ENCODE peak calls at places on chromosome 5, in nine cellular contexts. One of them, this sample, is unnamed.

GRCh38 chr5:62977641-62978040 is 399.0 kb downstream of the LRRC70 start:
- DNase-seq in CD4-positive, alpha-beta memory T cell: no peak
- DNase-seq in HCEC 1CT: no peak
- DNase-seq in RCC 7860: no peak
- DNase-seq in bronchial epithelial cell: no peak
- DNase-seq in cardiac muscle cell: no peak
- DNase-seq in NCI-H2081: no peak
- DNase-seq in activated CD4-positive, alpha-beta T cell treated with anti-CD3 and anti-CD28 coated beads for 48 hours: no peak
- DNase-seq in GM23248: no peak
- DNase-seq in this sample: no peak

GRCh38 chr5:132500931-132501628 is 10.5 kb upstream of the IRF1 start:
- DNase-seq in CD4-positive, alpha-beta memory T cell: peak
- DNase-seq in HCEC 1CT: peak
- DNase-seq in RCC 7860: no peak
- DNase-seq in bronchial epithelial cell: peak
- DNase-seq in cardiac muscle cell: peak
- DNase-seq in NCI-H2081: peak
- DNase-seq in activated CD4-positive, alpha-beta T cell treated with anti-CD3 and anti-CD28 coated beads for 48 hours: peak
- DNase-seq in GM23248: peak
- DNase-seq in this sample: peak

GRCh38 chr5:139797856-139798510 is 2.4 kb downstream of the PSD2 start:
- DNase-seq in CD4-positive, alpha-beta memory T cell: no peak
- DNase-seq in HCEC 1CT: no peak
- DNase-seq in RCC 7860: no peak
- DNase-seq in bronchial epithelial cell: no peak
- DNase-seq in cardiac muscle cell: no peak
- DNase-seq in NCI-H2081: no peak
- DNase-seq in activated CD4-positive, alpha-beta T cell treated with anti-CD3 and anti-CD28 coated beads for 48 hours: no peak
- DNase-seq in GM23248: no peak
- DNase-seq in this sample: no peak

GRCh38 chr5:36252722-36253340 is 11.1 kb upstream of the NADK2 start:
- DNase-seq in CD4-positive, alpha-beta memory T cell: no peak
- DNase-seq in HCEC 1CT: no peak
- DNase-seq in RCC 7860: no peak
- DNase-seq in bronchial epithelial cell: no peak
- DNase-seq in cardiac muscle cell: peak
- DNase-seq in NCI-H2081: no peak
- DNase-seq in activated CD4-positive, alpha-beta T cell treated with anti-CD3 and anti-CD28 coated beads for 48 hours: no peak
- DNase-seq in GM23248: peak
- DNase-seq in this sample: no peak

GRCh38 chr5:121573844-121574243 is 277.8 kb upstream of the FTMT start:
- DNase-seq in CD4-positive, alpha-beta memory T cell: no peak
- DNase-seq in HCEC 1CT: no peak
- DNase-seq in RCC 7860: no peak
- DNase-seq in bronchial epithelial cell: no peak
- DNase-seq in cardiac muscle cell: no peak
- DNase-seq in NCI-H2081: no peak
- DNase-seq in activated CD4-positive, alpha-beta T cell treated with anti-CD3 and anti-CD28 coated beads for 48 hours: no peak
- DNase-seq in GM23248: no peak
- DNase-seq in this sample: no peak

GRCh38 chr5:65938256-65938655 is 11.9 kb downstream of the ERBIN start:
- DNase-seq in CD4-positive, alpha-beta memory T cell: no peak
- DNase-seq in HCEC 1CT: no peak
- DNase-seq in RCC 7860: no peak
- DNase-seq in bronchial epithelial cell: no peak
- DNase-seq in cardiac muscle cell: no peak
- DNase-seq in NCI-H2081: no peak
- DNase-seq in activated CD4-positive, alpha-beta T cell treated with anti-CD3 and anti-CD28 coated beads for 48 hours: no peak
- DNase-seq in GM23248: no peak
- DNase-seq in this sample: no peak

GRCh38 chr5:66197764-66198405 is 53.8 kb downstream of the SREK1 start:
- DNase-seq in CD4-positive, alpha-beta memory T cell: no peak
- DNase-seq in HCEC 1CT: no peak
- DNase-seq in RCC 7860: peak
- DNase-seq in bronchial epithelial cell: no peak
- DNase-seq in cardiac muscle cell: no peak
- DNase-seq in NCI-H2081: no peak
- DNase-seq in activated CD4-positive, alpha-beta T cell treated with anti-CD3 and anti-CD28 coated beads for 48 hours: no peak
- DNase-seq in GM23248: no peak
- DNase-seq in this sample: no peak

GRCh38 chr5:342501-343460 is 21.3 kb downstream of the AHRR start:
- DNase-seq in CD4-positive, alpha-beta memory T cell: no peak
- DNase-seq in HCEC 1CT: no peak
- DNase-seq in RCC 7860: no peak
- DNase-seq in bronchial epithelial cell: no peak
- DNase-seq in cardiac muscle cell: no peak
- DNase-seq in NCI-H2081: no peak
- DNase-seq in activated CD4-positive, alpha-beta T cell treated with anti-CD3 and anti-CD28 coated beads for 48 hours: no peak
- DNase-seq in GM23248: peak
- DNase-seq in this sample: no peak

GRCh38 chr5:113447651-113448050 is 12.9 kb upstream of the TSSK1B start:
- DNase-seq in CD4-positive, alpha-beta memory T cell: no peak
- DNase-seq in HCEC 1CT: no peak
- DNase-seq in RCC 7860: no peak
- DNase-seq in bronchial epithelial cell: no peak
- DNase-seq in cardiac muscle cell: peak
- DNase-seq in NCI-H2081: no peak
- DNase-seq in activated CD4-positive, alpha-beta T cell treated with anti-CD3 and anti-CD28 coated beads for 48 hours: no peak
- DNase-seq in GM23248: peak
- DNase-seq in this sample: no peak

GRCh38 chr5:1548702-1549523 is 25.2 kb upstream of the LPCAT1 start:
- DNase-seq in CD4-positive, alpha-beta memory T cell: no peak
- DNase-seq in HCEC 1CT: no peak
- DNase-seq in RCC 7860: no peak
- DNase-seq in bronchial epithelial cell: no peak
- DNase-seq in cardiac muscle cell: no peak
- DNase-seq in NCI-H2081: no peak
- DNase-seq in activated CD4-positive, alpha-beta T cell treated with anti-CD3 and anti-CD28 coated beads for 48 hours: no peak
- DNase-seq in GM23248: no peak
- DNase-seq in this sample: no peak

GRCh38 chr5:171122372-171122771 is 186.7 kb upstream of the TLX3 start:
- DNase-seq in CD4-positive, alpha-beta memory T cell: peak
- DNase-seq in HCEC 1CT: no peak
- DNase-seq in RCC 7860: no peak
- DNase-seq in bronchial epithelial cell: no peak
- DNase-seq in cardiac muscle cell: peak
- DNase-seq in NCI-H2081: peak
- DNase-seq in activated CD4-positive, alpha-beta T cell treated with anti-CD3 and anti-CD28 coated beads for 48 hours: no peak
- DNase-seq in GM23248: no peak
- DNase-seq in this sample: no peak

GRCh38 chr5:141909212-141909611 is 14.5 kb upstream of the DELE1 start:
- DNase-seq in CD4-positive, alpha-beta memory T cell: no peak
- DNase-seq in HCEC 1CT: no peak
- DNase-seq in RCC 7860: no peak
- DNase-seq in bronchial epithelial cell: no peak
- DNase-seq in cardiac muscle cell: no peak
- DNase-seq in NCI-H2081: no peak
- DNase-seq in activated CD4-positive, alpha-beta T cell treated with anti-CD3 and anti-CD28 coated beads for 48 hours: no peak
- DNase-seq in GM23248: no peak
- DNase-seq in this sample: no peak

GRCh38 chr5:147731708-147732551 is 50.6 kb downstream of the JAKMIP2 start:
- DNase-seq in CD4-positive, alpha-beta memory T cell: no peak
- DNase-seq in HCEC 1CT: no peak
- DNase-seq in RCC 7860: no peak
- DNase-seq in bronchial epithelial cell: no peak
- DNase-seq in cardiac muscle cell: no peak
- DNase-seq in NCI-H2081: no peak
- DNase-seq in activated CD4-positive, alpha-beta T cell treated with anti-CD3 and anti-CD28 coated beads for 48 hours: no peak
- DNase-seq in GM23248: no peak
- DNase-seq in this sample: peak

GRCh38 chr5:133706732-133707430 is 94.5 kb upstream of the FSTL4 start:
- DNase-seq in CD4-positive, alpha-beta memory T cell: no peak
- DNase-seq in HCEC 1CT: no peak
- DNase-seq in RCC 7860: no peak
- DNase-seq in bronchial epithelial cell: no peak
- DNase-seq in cardiac muscle cell: no peak
- DNase-seq in NCI-H2081: no peak
- DNase-seq in activated CD4-positive, alpha-beta T cell treated with anti-CD3 and anti-CD28 coated beads for 48 hours: no peak
- DNase-seq in GM23248: no peak
- DNase-seq in this sample: no peak

GRCh38 chr5:83551826-83552225 is 80.3 kb downstream of the VCAN start:
- DNase-seq in CD4-positive, alpha-beta memory T cell: no peak
- DNase-seq in HCEC 1CT: peak
- DNase-seq in RCC 7860: no peak
- DNase-seq in bronchial epithelial cell: peak
- DNase-seq in cardiac muscle cell: peak
- DNase-seq in NCI-H2081: no peak
- DNase-seq in activated CD4-positive, alpha-beta T cell treated with anti-CD3 and anti-CD28 coated beads for 48 hours: no peak
- DNase-seq in GM23248: peak
- DNase-seq in this sample: no peak

GRCh38 chr5:74576941-74577456 is 63.5 kb downstream of the ENC1 start:
- DNase-seq in CD4-positive, alpha-beta memory T cell: no peak
- DNase-seq in HCEC 1CT: no peak
- DNase-seq in RCC 7860: peak
- DNase-seq in bronchial epithelial cell: no peak
- DNase-seq in cardiac muscle cell: peak
- DNase-seq in NCI-H2081: no peak
- DNase-seq in activated CD4-positive, alpha-beta T cell treated with anti-CD3 and anti-CD28 coated beads for 48 hours: peak
- DNase-seq in GM23248: peak
- DNase-seq in this sample: no peak

GRCh38 chr5:130528474-130528873 is 624.2 kb downstream of the CHSY3 start:
- DNase-seq in CD4-positive, alpha-beta memory T cell: no peak
- DNase-seq in HCEC 1CT: peak
- DNase-seq in RCC 7860: peak
- DNase-seq in bronchial epithelial cell: peak
- DNase-seq in cardiac muscle cell: peak
- DNase-seq in NCI-H2081: no peak
- DNase-seq in activated CD4-positive, alpha-beta T cell treated with anti-CD3 and anti-CD28 coated beads for 48 hours: no peak
- DNase-seq in GM23248: no peak
- DNase-seq in this sample: no peak

GRCh38 chr5:147748590-147748989 is 33.9 kb downstream of the JAKMIP2 start:
- DNase-seq in CD4-positive, alpha-beta memory T cell: no peak
- DNase-seq in HCEC 1CT: no peak
- DNase-seq in RCC 7860: no peak
- DNase-seq in bronchial epithelial cell: no peak
- DNase-seq in cardiac muscle cell: no peak
- DNase-seq in NCI-H2081: peak
- DNase-seq in activated CD4-positive, alpha-beta T cell treated with anti-CD3 and anti-CD28 coated beads for 48 hours: no peak
- DNase-seq in GM23248: no peak
- DNase-seq in this sample: no peak

GRCh38 chr5:64827703-64828102 is 59.0 kb downstream of the CWC27 start:
- DNase-seq in CD4-positive, alpha-beta memory T cell: no peak
- DNase-seq in HCEC 1CT: no peak
- DNase-seq in RCC 7860: no peak
- DNase-seq in bronchial epithelial cell: no peak
- DNase-seq in cardiac muscle cell: peak
- DNase-seq in NCI-H2081: no peak
- DNase-seq in activated CD4-positive, alpha-beta T cell treated with anti-CD3 and anti-CD28 coated beads for 48 hours: no peak
- DNase-seq in GM23248: no peak
- DNase-seq in this sample: no peak

GRCh38 chr5:36741138-36741537 is 134.7 kb downstream of the SLC1A3 start:
- DNase-seq in CD4-positive, alpha-beta memory T cell: no peak
- DNase-seq in HCEC 1CT: no peak
- DNase-seq in RCC 7860: no peak
- DNase-seq in bronchial epithelial cell: no peak
- DNase-seq in cardiac muscle cell: peak
- DNase-seq in NCI-H2081: no peak
- DNase-seq in activated CD4-positive, alpha-beta T cell treated with anti-CD3 and anti-CD28 coated beads for 48 hours: no peak
- DNase-seq in GM23248: no peak
- DNase-seq in this sample: no peak

GRCh38 chr5:168943999-168944398 is 356.9 kb downstream of the SLIT3 start:
- DNase-seq in CD4-positive, alpha-beta memory T cell: no peak
- DNase-seq in HCEC 1CT: no peak
- DNase-seq in RCC 7860: no peak
- DNase-seq in bronchial epithelial cell: no peak
- DNase-seq in cardiac muscle cell: peak
- DNase-seq in NCI-H2081: no peak
- DNase-seq in activated CD4-positive, alpha-beta T cell treated with anti-CD3 and anti-CD28 coated beads for 48 hours: no peak
- DNase-seq in GM23248: no peak
- DNase-seq in this sample: no peak

GRCh38 chr5:95973793-95974325 is 12.2 kb upstream of the ELL2 start:
- DNase-seq in CD4-positive, alpha-beta memory T cell: no peak
- DNase-seq in HCEC 1CT: no peak
- DNase-seq in RCC 7860: peak
- DNase-seq in bronchial epithelial cell: peak
- DNase-seq in cardiac muscle cell: peak
- DNase-seq in NCI-H2081: no peak
- DNase-seq in activated CD4-positive, alpha-beta T cell treated with anti-CD3 and anti-CD28 coated beads for 48 hours: no peak
- DNase-seq in GM23248: no peak
- DNase-seq in this sample: no peak